ENCODE peak calls at places on chromosomes 2 and 18, in six cellular contexts. One of them, this sample, is unnamed.

GRCh38 chr18:50177294-50177992 is 17.5 kb downstream of the MYO5B start:
- DNase-seq in H1: no peak
- DNase-seq in WTC11: no peak
- DNase-seq in HCT116: no peak
- DNase-seq in K562: no peak
- DNase-seq in GM12878: no peak
- DNase-seq in this sample: no peak

GRCh38 chr2:230872968-230873669 is 8.4 kb downstream of the ITM2C start:
- DNase-seq in H1: no peak
- DNase-seq in WTC11: no peak
- DNase-seq in HCT116: no peak
- DNase-seq in K562: no peak
- DNase-seq in GM12878: peak; percentile 74
- DNase-seq in this sample: no peak

GRCh38 chr2:143161982-143162837 is 33.0 kb downstream of the ARHGAP15 start:
- DNase-seq in H1: no peak
- DNase-seq in WTC11: peak; percentile 40
- DNase-seq in HCT116: peak; percentile 56
- DNase-seq in K562: no peak
- DNase-seq in GM12878: no peak
- DNase-seq in this sample: peak; percentile 49

GRCh38 chr2:28336993-28337627 is 55.5 kb upstream of the FOSL2 start:
- DNase-seq in H1: no peak
- DNase-seq in WTC11: no peak
- DNase-seq in HCT116: no peak
- DNase-seq in K562: no peak
- DNase-seq in GM12878: no peak
- DNase-seq in this sample: no peak

GRCh38 chr2:235021752-235022151 is 69.9 kb downstream of the SH3BP4 start:
- DNase-seq in H1: no peak
- DNase-seq in WTC11: no peak
- DNase-seq in HCT116: no peak
- DNase-seq in K562: no peak
- DNase-seq in GM12878: no peak
- DNase-seq in this sample: no peak

GRCh38 chr2:176537932-176538331 is 268.7 kb downstream of the MTX2 start:
- DNase-seq in H1: no peak
- DNase-seq in WTC11: no peak
- DNase-seq in HCT116: no peak
- DNase-seq in K562: no peak
- DNase-seq in GM12878: no peak
- DNase-seq in this sample: no peak

GRCh38 chr2:96531366-96531765 is 5.2 kb upstream of the ARID5A start:
- DNase-seq in H1: no peak
- DNase-seq in WTC11: no peak
- DNase-seq in HCT116: no peak
- DNase-seq in K562: no peak
- DNase-seq in GM12878: no peak
- DNase-seq in this sample: no peak

GRCh38 chr2:174972924-174973323 is 32.3 kb downstream of the CHN1 start:
- DNase-seq in H1: no peak
- DNase-seq in WTC11: no peak
- DNase-seq in HCT116: no peak
- DNase-seq in K562: no peak
- DNase-seq in GM12878: no peak
- DNase-seq in this sample: no peak

GRCh38 chr2:118852605-118853128 is 5.2 kb upstream of the EN1 start:
- DNase-seq in H1: no peak
- DNase-seq in WTC11: no peak
- DNase-seq in HCT116: no peak
- DNase-seq in K562: no peak
- DNase-seq in GM12878: no peak
- DNase-seq in this sample: no peak

GRCh38 chr2:124666976-124667375 is 641.9 kb downstream of the CNTNAP5 start:
- DNase-seq in H1: no peak
- DNase-seq in WTC11: no peak
- DNase-seq in HCT116: no peak
- DNase-seq in K562: no peak
- DNase-seq in GM12878: no peak
- DNase-seq in this sample: no peak

GRCh38 chr18:27075828-27076227 is 109.3 kb downstream of the CHST9 start:
- DNase-seq in H1: no peak
- DNase-seq in WTC11: no peak
- DNase-seq in HCT116: no peak
- DNase-seq in K562: no peak
- DNase-seq in GM12878: no peak
- DNase-seq in this sample: no peak

GRCh38 chr2:26184555-26185303 is 11.8 kb downstream of the GAREM2 start:
- DNase-seq in H1: peak; percentile 46
- DNase-seq in WTC11: peak; percentile 82
- DNase-seq in HCT116: peak; percentile 15
- DNase-seq in K562: peak; percentile 91
- DNase-seq in GM12878: peak; percentile 25
- DNase-seq in this sample: no peak

GRCh38 chr2:240502059-240502429 is 55.7 kb downstream of the ANKMY1 start:
- DNase-seq in H1: no peak
- DNase-seq in WTC11: no peak
- DNase-seq in HCT116: no peak
- DNase-seq in K562: no peak
- DNase-seq in GM12878: no peak
- DNase-seq in this sample: no peak

GRCh38 chr18:57930476-57930875 is 113.5 kb upstream of the NEDD4L start:
- DNase-seq in H1: no peak
- DNase-seq in WTC11: no peak
- DNase-seq in HCT116: no peak
- DNase-seq in K562: no peak
- DNase-seq in GM12878: no peak
- DNase-seq in this sample: no peak

GRCh38 chr18:57743008-57743407 is 60.1 kb downstream of the ATP8B1 start:
- DNase-seq in H1: no peak
- DNase-seq in WTC11: no peak
- DNase-seq in HCT116: no peak
- DNase-seq in K562: no peak
- DNase-seq in GM12878: no peak
- DNase-seq in this sample: no peak

GRCh38 chr2:197205590-197206215 is 104.9 kb downstream of the ANKRD44 start:
- DNase-seq in H1: no peak
- DNase-seq in WTC11: no peak
- DNase-seq in HCT116: no peak
- DNase-seq in K562: no peak
- DNase-seq in GM12878: peak; percentile 56
- DNase-seq in this sample: no peak

GRCh38 chr18:11880586-11881304 is 27.4 kb downstream of the MPPE1 start:
- DNase-seq in H1: no peak
- DNase-seq in WTC11: no peak
- DNase-seq in HCT116: no peak
- DNase-seq in K562: peak; percentile 46
- DNase-seq in GM12878: no peak
- DNase-seq in this sample: no peak

GRCh38 chr2:129923265-129924141 is 56.0 kb upstream of the RAB6C start:
- DNase-seq in H1: peak; percentile 58
- DNase-seq in WTC11: peak; percentile 90
- DNase-seq in HCT116: peak; percentile 35
- DNase-seq in K562: peak; percentile 53
- DNase-seq in GM12878: no peak
- DNase-seq in this sample: peak; percentile 70

GRCh38 chr2:240259201-240259923 is 118.9 kb upstream of the OTOS start:
- DNase-seq in H1: no peak
- DNase-seq in WTC11: no peak
- DNase-seq in HCT116: no peak
- DNase-seq in K562: no peak
- DNase-seq in GM12878: no peak
- DNase-seq in this sample: no peak

GRCh38 chr18:830315-830901 is 18.4 kb upstream of the YES1 start:
- DNase-seq in H1: no peak
- DNase-seq in WTC11: no peak
- DNase-seq in HCT116: no peak
- DNase-seq in K562: peak; percentile 38
- DNase-seq in GM12878: no peak
- DNase-seq in this sample: no peak

GRCh38 chr2:121257476-121257831 is 27.5 kb downstream of the TFCP2L1 start:
- DNase-seq in H1: no peak
- DNase-seq in WTC11: no peak
- DNase-seq in HCT116: no peak
- DNase-seq in K562: no peak
- DNase-seq in GM12878: no peak
- DNase-seq in this sample: no peak

GRCh38 chr2:73614105-73614504 is 28.1 kb downstream of the NAT8 start:
- DNase-seq in H1: no peak
- DNase-seq in WTC11: no peak
- DNase-seq in HCT116: no peak
- DNase-seq in K562: no peak
- DNase-seq in GM12878: no peak
- DNase-seq in this sample: no peak

GRCh38 chr2:10787176-10787968 is 25.2 kb downstream of the PDIA6 start:
- DNase-seq in H1: no peak
- DNase-seq in WTC11: peak; percentile 72
- DNase-seq in HCT116: no peak
- DNase-seq in K562: peak; percentile 39
- DNase-seq in GM12878: no peak
- DNase-seq in this sample: peak; percentile 27

GRCh38 chr2:231293163-231293562 is 94.7 kb downstream of the ARMC9 start:
- DNase-seq in H1: no peak
- DNase-seq in WTC11: no peak
- DNase-seq in HCT116: no peak
- DNase-seq in K562: no peak
- DNase-seq in GM12878: no peak
- DNase-seq in this sample: no peak

GRCh38 chr2:173589604-173590277 is 235.1 kb downstream of the CDCA7 start:
- DNase-seq in H1: no peak
- DNase-seq in WTC11: no peak
- DNase-seq in HCT116: peak; percentile 31
- DNase-seq in K562: no peak
- DNase-seq in GM12878: no peak
- DNase-seq in this sample: no peak

GRCh38 chr2:219951111-219951510 is 323.7 kb downstream of the SLC4A3 start:
- DNase-seq in H1: no peak
- DNase-seq in WTC11: no peak
- DNase-seq in HCT116: no peak
- DNase-seq in K562: no peak
- DNase-seq in GM12878: no peak
- DNase-seq in this sample: no peak

GRCh38 chr2:235390108-235390815 is 103.6 kb upstream of the AGAP1 start:
- DNase-seq in H1: no peak
- DNase-seq in WTC11: no peak
- DNase-seq in HCT116: no peak
- DNase-seq in K562: no peak
- DNase-seq in GM12878: peak; percentile 23
- DNase-seq in this sample: no peak

GRCh38 chr2:71792926-71793761 is 339.8 kb downstream of the DYSF start:
- DNase-seq in H1: no peak
- DNase-seq in WTC11: no peak
- DNase-seq in HCT116: no peak
- DNase-seq in K562: no peak
- DNase-seq in GM12878: no peak
- DNase-seq in this sample: peak; percentile 21

GRCh38 chr2:221572821-221573429 is 821 bp upstream of the EPHA4 start:
- DNase-seq in H1: no peak
- DNase-seq in WTC11: no peak
- DNase-seq in HCT116: no peak
- DNase-seq in K562: no peak
- DNase-seq in GM12878: no peak
- DNase-seq in this sample: no peak

DNA sequence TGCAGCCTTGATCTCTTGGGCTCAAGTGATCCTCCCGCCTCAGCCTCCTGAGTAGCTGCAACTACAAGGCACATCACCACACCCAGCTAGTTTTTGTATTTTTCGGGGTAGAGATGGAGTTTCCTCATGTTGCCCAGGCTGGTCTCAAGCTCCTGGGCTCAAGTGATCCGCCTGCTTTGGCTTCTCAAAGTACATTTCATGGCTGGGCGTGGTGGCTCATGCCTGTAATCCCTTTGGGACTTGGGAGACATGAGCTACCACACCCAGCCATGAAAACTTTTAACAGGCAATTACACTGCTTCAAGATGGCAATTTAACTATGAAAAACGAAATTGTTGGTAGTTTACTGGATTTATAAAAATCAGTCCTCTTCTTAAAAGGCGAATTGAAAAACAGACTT is 69.7 kb downstream of the MEP1B start:
- DNase-seq in H1: no peak
- DNase-seq in WTC11: no peak
- DNase-seq in HCT116: no peak
- DNase-seq in K562: no peak
- DNase-seq in GM12878: no peak
- DNase-seq in this sample: no peak
- TF ChIP-seq ATF3 in H1: no peak
- TF ChIP-seq ATF3 in WTC11: no peak
- TF ChIP-seq ATF3 in HCT116: no peak
- TF ChIP-seq ATF3 in K562: no peak
- TF ChIP-seq ATF3 in GM12878: no peak
- TF ChIP-seq ATF3 in this sample: no peak

GRCh38 chr2:15583831-15584230 is 7.8 kb upstream of the DDX1 start:
- DNase-seq in H1: no peak
- DNase-seq in WTC11: no peak
- DNase-seq in HCT116: no peak
- DNase-seq in K562: no peak
- DNase-seq in GM12878: no peak
- DNase-seq in this sample: no peak

GRCh38 chr2:15582645-15583340 is 8.9 kb upstream of the DDX1 start:
- DNase-seq in H1: no peak
- DNase-seq in WTC11: no peak
- DNase-seq in HCT116: no peak
- DNase-seq in K562: no peak
- DNase-seq in GM12878: no peak
- DNase-seq in this sample: no peak

GRCh38 chr2:15582153-15582552 is 9.5 kb upstream of the DDX1 start:
- DNase-seq in H1: no peak
- DNase-seq in WTC11: no peak
- DNase-seq in HCT116: no peak
- DNase-seq in K562: no peak
- DNase-seq in GM12878: no peak
- DNase-seq in this sample: no peak

GRCh38 chr2:15584316-15584715 is 7.4 kb upstream of the DDX1 start:
- DNase-seq in H1: no peak
- DNase-seq in WTC11: no peak
- DNase-seq in HCT116: no peak
- DNase-seq in K562: no peak
- DNase-seq in GM12878: no peak
- DNase-seq in this sample: no peak

GRCh38 chr2:15584767-15585469 is 6.8 kb upstream of the DDX1 start:
- DNase-seq in H1: no peak
- DNase-seq in WTC11: no peak
- DNase-seq in HCT116: no peak
- DNase-seq in K562: no peak
- DNase-seq in GM12878: no peak
- DNase-seq in this sample: no peak
- TF ChIP-seq ATF3 in H1: no peak
- TF ChIP-seq ATF3 in WTC11: no peak
- TF ChIP-seq ATF3 in HCT116: no peak
- TF ChIP-seq ATF3 in K562: no peak
- TF ChIP-seq ATF3 in GM12878: no peak
- TF ChIP-seq ATF3 in this sample: no peak

GRCh38 chr18:39647627-39648502 is 2082.3 kb upstream of the CELF4 start:
- DNase-seq in H1: no peak
- DNase-seq in WTC11: no peak
- DNase-seq in HCT116: peak; percentile 42
- DNase-seq in K562: no peak
- DNase-seq in GM12878: no peak
- DNase-seq in this sample: no peak
- TF ChIP-seq ATF3 in H1: no peak
- TF ChIP-seq ATF3 in WTC11: no peak
- TF ChIP-seq ATF3 in HCT116: no peak
- TF ChIP-seq ATF3 in K562: no peak
- TF ChIP-seq ATF3 in GM12878: no peak
- TF ChIP-seq ATF3 in this sample: no peak

GRCh38 chr2:227188292-227188691 is 23.9 kb downstream of the COL4A3 start:
- DNase-seq in H1: no peak
- DNase-seq in WTC11: no peak
- DNase-seq in HCT116: no peak
- DNase-seq in K562: no peak
- DNase-seq in GM12878: no peak
- DNase-seq in this sample: no peak
- TF ChIP-seq ATF3 in H1: no peak
- TF ChIP-seq ATF3 in WTC11: no peak
- TF ChIP-seq ATF3 in HCT116: no peak
- TF ChIP-seq ATF3 in K562: no peak
- TF ChIP-seq ATF3 in GM12878: no peak
- TF ChIP-seq ATF3 in this sample: no peak